ENCODE peak calls at places on chromosomes 7 and 10, in four cellular contexts. P is cardiac muscle cell; I is activated CD4-positive, alpha-beta T cell treated with anti-CD3 and anti-CD28 coated beads for 24 hours; T is H54. G is an unnamed sample.

GRCh38 chr7:22238354-22239311 is 118.3 kb downstream of the RAPGEF5 start:
- DNase-seq in T (no peak), P (no peak), I (no peak), G (peak; percentile 13)

GRCh38 chr10:89355373-89355772 is 22.5 kb upstream of the IFIT1B start:
- DNase-seq in P (peak; percentile 55), T (no peak), I (no peak), G (no peak)

GRCh38 chr7:110595694-110596093 is 495.2 kb upstream of the LRRN3 start:
- DNase-seq in P (no peak), T (no peak), I (no peak), G (no peak)

GRCh38 chr7:7662527-7662926 is 22.0 kb downstream of the UMAD1 start:
- DNase-seq in P (no peak), T (no peak), I (no peak), G (no peak)

GRCh38 chr10:100380400-100380799 is 33.4 kb downstream of the SCD start:
- DNase-seq in I (no peak), P (no peak), T (no peak), G (no peak)

GRCh38 chr7:116354546-116355422 is 144.4 kb downstream of the TES start:
- DNase-seq in T (peak; percentile 53), P (peak; percentile 100), I (no peak), G (peak; percentile 99)

GRCh38 chr7:1109581-1110310 is 21.8 kb downstream of the GPER1 start:
- DNase-seq in I (no peak), P (no peak), T (no peak), G (no peak)

GRCh38 chr7:101680406-101681145 is 51.5 kb upstream of the MYL10 start:
- DNase-seq in P (no peak), I (no peak), T (no peak), G (no peak)

GRCh38 chr7:66330961-66331360 is 125.8 kb downstream of the TPST1 start:
- DNase-seq in P (peak; percentile 86), I (no peak), T (no peak), G (peak; percentile 11)

GRCh38 chr7:43491984-43492383 is 90.9 kb upstream of the STK17A start:
- DNase-seq in I (no peak), P (peak; percentile 57), T (peak; percentile 77), G (peak; percentile 34)

GRCh38 chr10:129467346-129468119 is 492 bp downstream of the MGMT start:
- DNase-seq in I (no peak), P (peak; percentile 47), T (no peak), G (no peak)

GRCh38 chr7:50474382-50475155 is 24.4 kb upstream of the FIGNL1 start:
- DNase-seq in P (no peak), I (no peak), T (no peak), G (no peak)

GRCh38 chr7:32381024-32381601 is 109.1 kb downstream of the LSM5 start:
- DNase-seq in I (no peak), T (peak; percentile 34), P (no peak), G (no peak)

GRCh38 chr7:112970771-112971170 is 115.9 kb downstream of the GPR85 start:
- DNase-seq in P (no peak), T (no peak), I (no peak), G (no peak)

GRCh38 chr10:117365612-117366011 is 9.6 kb downstream of the PDZD8 start:
- DNase-seq in T (no peak), P (no peak), I (no peak), G (no peak)

GRCh38 chr7:134527979-134528371 is 608 bp downstream of the AKR1B10 start:
- DNase-seq in I (no peak), P (peak; percentile 71), T (no peak), G (no peak)

GRCh38 chr10:121113385-121113696 is 262.2 kb downstream of the WDR11 start:
- DNase-seq in P (no peak), I (no peak), T (no peak), G (no peak)

GRCh38 chr10:59971915-59972314 is 65.6 kb upstream of the CCDC6 start:
- DNase-seq in P (peak; percentile 75), I (no peak), T (no peak), G (no peak)

GRCh38 chr10:31263903-31264302 is 55.1 kb upstream of the ZEB1 start:
- DNase-seq in P (no peak), I (no peak), T (no peak), G (no peak)

GRCh38 chr7:28052933-28053332 is 127.7 kb downstream of the JAZF1 start:
- DNase-seq in P (peak; percentile 30), T (no peak), I (no peak), G (no peak)

GRCh38 chr10:32263300-32263699 is 83.7 kb downstream of the EPC1 start:
- DNase-seq in P (no peak), T (no peak), I (no peak), G (no peak)

GRCh38 chr7:27145884-27146401 is 1.6 kb downstream of the HOXA6 start:
- DNase-seq in T (no peak), I (no peak), P (no peak), G (no peak)

GRCh38 chr10:3780766-3781457 is 4.1 kb downstream of the KLF6 start:
- DNase-seq in I (no peak), T (no peak), P (peak; percentile 49), G (no peak)

GRCh38 chr10:3749597-3750351 is 35.2 kb downstream of the KLF6 start:
- DNase-seq in I (no peak), P (peak; percentile 86), T (no peak), G (peak; percentile 71)

GRCh38 chr7:28926871-28927597 is 31.1 kb downstream of the TRIL start:
- DNase-seq in P (peak; percentile 95), I (peak; percentile 20), T (peak; percentile 80), G (peak; percentile 41)

GRCh38 chr10:68106656-68107055 is 2.6 kb upstream of the MYPN start:
- DNase-seq in I (no peak), T (no peak), P (peak; percentile 54), G (peak; percentile 85)

GRCh38 chr7:73717991-73718405 is 1.5 kb downstream of the STX1A start:
- DNase-seq in I (peak; percentile 65), T (peak; percentile 73), P (peak; percentile 72), G (peak; percentile 50)

GRCh38 chr7:47571355-47572100 is 10.4 kb downstream of the TNS3 start:
- DNase-seq in P (peak; percentile 89), I (no peak), T (no peak), G (peak; percentile 74)

G was measured in GM04503.